ENCODE peak calls at places on chromosome 14, in four cellular contexts. H is heart left ventricle, Q is heart right ventricle, D is astrocyte of the spinal cord. Y is an unnamed sample.

GRCh38 chr14:21026988-21027315 is 2.1 kb upstream of the NDRG2 start:
- DNase-seq in H (peak; percentile 38), Q (no peak), D (no peak), Y (peak; percentile 55)

GRCh38 chr14:21748869-21749303 is 75.3 kb upstream of the OR4E1 start:
- DNase-seq in H (no peak), Q (peak; percentile 7), D (peak; percentile 45), Y (no peak)

GRCh38 chr14:41785696-41786095 is 179.0 kb downstream of the LRFN5 start:
- DNase-seq in H (no peak), Q (no peak), D (no peak), Y (no peak)

GRCh38 chr14:87690076-87690661 is 302.8 kb downstream of the GALC start:
- DNase-seq in H (no peak), Q (no peak), D (no peak), Y (no peak)

GRCh38 chr14:95609398-95609990 is 74.6 kb downstream of the GLRX5 start:
- DNase-seq in H (no peak), Q (peak; percentile 7), D (peak; percentile 3), Y (no peak)

GRCh38 chr14:56874375-56874774 is 64.1 kb upstream of the OTX2 start:
- DNase-seq in H (no peak), Q (no peak), D (no peak), Y (no peak)

GRCh38 chr14:79915411-79915810 is 295.9 kb downstream of the DIO2 start:
- DNase-seq in H (no peak), Q (no peak), D (no peak), Y (no peak)

GRCh38 chr14:105299654-105300541 is 903 bp downstream of the BRF1 start:
- DNase-seq in H (peak; percentile 62), Q (no peak), D (no peak), Y (peak; percentile 62)

GRCh38 chr14:102071283-102071998 is 15.4 kb downstream of the HSP90AA1 start:
- DNase-seq in H (no peak), Q (no peak), D (peak; percentile 65), Y (no peak)

GRCh38 chr14:95227279-95227860 is 70.0 kb upstream of the DICER1 start:
- DNase-seq in H (no peak), Q (no peak), D (peak; percentile 85), Y (no peak)

GRCh38 chr14:95128140-95128539 is 29.2 kb downstream of the DICER1 start:
- DNase-seq in H (no peak), Q (no peak), D (no peak), Y (no peak)

GRCh38 chr14:73833024-73833423 is 18.6 kb upstream of the PTGR2 start:
- DNase-seq in H (no peak), Q (no peak), D (peak; percentile 77), Y (no peak)

GRCh38 chr14:95460647-95461478 is 55.6 kb downstream of the SYNE3 start:
- DNase-seq in H (no peak), Q (no peak), D (peak; percentile 69), Y (no peak)

GRCh38 chr14:102594514-102595175 is 2.2 kb downstream of the RCOR1 start:
- DNase-seq in H (peak; percentile 74), Q (peak; percentile 78), D (peak; percentile 60), Y (peak; percentile 63)

GRCh38 chr14:61502459-61503093 is 181.2 kb downstream of the PRKCH start:
- DNase-seq in H (no peak), Q (no peak), D (no peak), Y (no peak)

GRCh38 chr14:38964630-38965029 is 138.4 kb downstream of the SEC23A start:
- DNase-seq in H (no peak), Q (no peak), D (peak; percentile 52), Y (no peak)

GRCh38 chr14:52473557-52473956 is 78.7 kb downstream of the TXNDC16 start:
- DNase-seq in H (no peak), Q (no peak), D (peak; percentile 62), Y (no peak)

GRCh38 chr14:34060747-34061050 is 109.8 kb upstream of the EGLN3 start:
- DNase-seq in H (no peak), Q (no peak), D (no peak), Y (no peak)

GRCh38 chr14:59075503-59075902 is 113.0 kb upstream of the DAAM1 start:
- DNase-seq in H (no peak), Q (no peak), D (no peak), Y (no peak)
- H3K4me3 ChIP-seq in H (no peak overlapping the region), Q (no peak overlapping the region), D (no peak overlapping the region), Y (no peak overlapping the region)

GRCh38 chr14:65229431-65230286 is 127.3 kb upstream of the MAX start:
- DNase-seq in H (peak; percentile 53), Q (peak; percentile 26), D (peak; percentile 54), Y (no peak)
- H3K4me3 ChIP-seq in H (peak overlapping the region; percentile 28), Q (no peak overlapping the region), D (no peak overlapping the region), Y (peak overlapping the region; percentile 66)

GRCh38 chr14:55587847-55588246 is 7.8 kb downstream of the KTN1 start:
- DNase-seq in H (no peak), Q (no peak), D (no peak), Y (no peak)

GRCh38 chr14:55585854-55586253 is 5.8 kb downstream of the KTN1 start:
- DNase-seq in H (no peak), Q (no peak), D (peak; percentile 68), Y (no peak)

GRCh38 chr14:55589171-55589570 is 9.2 kb downstream of the KTN1 start:
- DNase-seq in H (no peak), Q (no peak), D (no peak), Y (no peak)

GRCh38 chr14:55586411-55586810 is 6.4 kb downstream of the KTN1 start:
- DNase-seq in H (no peak), Q (no peak), D (no peak), Y (no peak)

DNA sequence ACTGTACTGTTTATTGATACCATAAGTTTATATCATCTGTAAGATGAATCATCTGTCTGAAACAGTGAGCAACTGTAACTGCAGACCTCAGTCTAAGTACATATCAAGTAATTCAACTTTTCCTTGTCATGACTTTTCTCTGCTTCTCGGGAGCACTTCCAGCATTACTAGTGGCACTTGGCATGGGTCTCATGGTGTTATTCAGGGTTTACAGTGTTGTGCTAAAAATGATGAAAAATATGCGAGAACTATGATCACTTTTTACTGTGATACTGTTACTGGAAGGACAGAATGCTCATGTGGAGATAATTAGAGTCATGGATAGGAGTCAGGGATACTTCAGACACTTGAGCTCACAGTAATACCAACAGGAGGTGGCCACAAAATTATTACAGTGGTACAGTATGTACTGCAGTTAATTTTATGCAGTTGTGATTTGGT is 8.3 kb downstream of the KTN1 start:
- DNase-seq in H (no peak), Q (no peak), D (peak; percentile 43), Y (no peak)
- H3K4me3 ChIP-seq in H (no peak overlapping the region), Q (no peak overlapping the region), D (no peak overlapping the region), Y (peak overlapping the region; percentile 19)

GRCh38 chr14:66651536-66652220 is 143.7 kb downstream of the GPHN start:
- DNase-seq in H (no peak), Q (no peak), D (no peak), Y (no peak)
- H3K4me3 ChIP-seq in H (no peak overlapping the region), Q (no peak overlapping the region), D (no peak overlapping the region), Y (no peak overlapping the region)

DNA sequence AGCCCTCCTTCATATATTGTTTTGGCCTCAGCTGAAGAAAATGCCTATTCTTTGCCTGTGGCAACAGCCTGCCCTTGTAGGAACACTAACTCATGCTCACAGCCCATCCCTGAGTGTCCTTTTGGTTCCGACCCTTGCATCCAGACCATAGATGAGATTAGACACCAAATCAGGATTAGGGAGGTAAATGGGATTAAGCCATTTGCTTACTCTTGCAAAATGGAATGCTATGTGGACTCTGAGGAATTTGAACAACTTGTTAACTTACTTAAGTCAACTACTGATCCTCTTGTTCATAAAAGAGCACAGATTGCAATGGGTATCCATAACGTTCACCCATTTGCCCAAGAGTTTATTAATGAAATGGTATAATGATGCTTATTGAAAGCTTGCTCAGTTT is 27.3 kb downstream of the TSHR start:
- DNase-seq in H (no peak), Q (no peak), D (no peak), Y (no peak)
- H3K4me3 ChIP-seq in H (no peak overlapping the region), Q (no peak overlapping the region), D (no peak overlapping the region), Y (no peak overlapping the region)

GRCh38 chr14:74956000-74956279 is 543 bp upstream of the PGF start:
- DNase-seq in H (no peak), Q (no peak), D (no peak), Y (no peak)
- H3K4me3 ChIP-seq in H (no peak overlapping the region), Q (no peak overlapping the region), D (no peak overlapping the region), Y (peak overlapping the region; percentile 66)

DNA sequence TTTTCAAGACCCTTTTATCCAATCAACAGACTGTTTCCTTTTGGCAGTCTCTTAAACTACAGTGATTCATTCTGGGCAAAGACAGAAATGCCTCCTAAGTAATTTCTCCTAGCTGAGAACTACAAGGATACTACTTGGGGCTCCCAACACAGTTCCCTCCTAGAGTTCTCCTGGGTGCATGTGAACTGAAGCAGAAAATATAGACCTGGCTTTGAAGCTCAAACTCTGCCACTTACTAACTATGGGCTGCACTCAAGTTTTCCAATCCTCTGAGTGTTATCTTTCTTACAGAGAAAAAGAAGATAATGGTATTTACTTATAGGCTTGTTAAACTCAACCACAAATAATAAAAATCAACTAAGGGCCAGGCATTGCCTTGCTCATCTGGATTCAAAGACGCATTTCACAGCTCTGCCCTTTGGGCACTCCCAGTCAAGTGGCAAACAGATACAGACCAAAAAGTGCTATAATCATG is 97.6 kb downstream of the EFCAB11 start:
- DNase-seq in H (no peak), Q (no peak), D (peak; percentile 52), Y (no peak)
- H3K4me3 ChIP-seq in H (no peak overlapping the region), Q (no peak overlapping the region), D (no peak overlapping the region), Y (no peak overlapping the region)

DNA sequence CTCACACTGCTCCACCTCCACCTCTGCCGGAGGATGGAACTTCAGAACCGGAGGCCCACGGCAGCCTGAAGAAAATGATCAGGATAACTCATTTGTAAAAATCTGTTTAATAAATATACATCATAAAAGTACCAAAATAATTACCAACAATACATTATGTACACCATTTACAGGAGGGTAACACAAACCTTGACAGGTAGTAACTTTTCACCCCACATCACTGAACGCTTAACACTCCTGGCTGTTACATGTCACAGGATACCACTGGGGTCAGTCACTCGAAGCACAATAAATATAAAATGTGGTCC is 3.2 kb downstream of the NFKBIA start:
- DNase-seq in H (no peak), Q (no peak), D (no peak), Y (no peak)
- H3K4me3 ChIP-seq in H (peak overlapping the region; percentile 74), Q (peak overlapping the region; percentile 68), D (no peak overlapping the region), Y (peak overlapping the region; percentile 98)

DNA sequence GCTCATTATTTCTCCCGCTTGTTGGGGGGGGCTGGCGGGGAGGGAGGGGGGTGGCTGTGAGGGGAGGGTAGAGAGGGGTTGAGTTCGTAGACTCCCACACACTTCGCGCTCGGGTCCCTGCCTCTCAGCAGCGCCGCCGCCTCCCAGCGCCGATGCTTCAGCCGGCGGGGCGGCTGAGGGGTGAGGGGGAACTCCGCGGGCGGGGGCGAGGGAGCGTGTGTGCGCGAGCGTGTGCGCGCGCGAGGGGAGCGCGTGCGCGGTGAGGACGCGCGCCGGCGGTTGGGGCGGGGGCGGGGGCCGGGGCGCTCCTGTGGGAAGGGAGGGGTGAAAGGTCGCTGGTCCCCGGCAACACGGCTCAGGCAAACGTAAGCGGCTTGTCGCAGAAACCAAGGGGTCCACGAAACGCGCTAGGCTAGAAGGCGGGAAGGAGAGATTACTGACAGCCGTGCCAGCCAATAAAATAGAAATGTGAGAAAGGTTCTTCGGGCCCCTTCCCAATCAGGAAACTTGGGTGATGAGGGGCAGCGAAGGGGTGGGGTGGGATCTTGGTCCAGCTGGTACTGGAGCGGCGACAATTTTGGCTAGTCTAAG is 343 bp upstream of the NOVA1 start:
- DNase-seq in H (peak; percentile 77), Q (peak; percentile 92), D (peak; percentile 90), Y (peak; percentile 80)
- H3K4me3 ChIP-seq in H (peak overlapping the region; percentile 63), Q (peak overlapping the region; percentile 44), D (peak overlapping the region; percentile 78), Y (peak overlapping the region; percentile 67)

Y was measured in psoas muscle.